ENCODE peak calls at places on chromosomes 12 and 14, in six cellular contexts. One of them, this sample, is unnamed.

GRCh38 chr12:106655577-106655976 is 72.8 kb downstream of the RFX4 start:
- DNase-seq in substantia nigra: no peak
- DNase-seq in endodermal cell: no peak
- DNase-seq in CD8-positive, alpha-beta T cell: no peak
- DNase-seq in tibial artery: no peak
- DNase-seq in PC-3: no peak
- DNase-seq in this sample: no peak

GRCh38 chr14:97634786-97635185 is 837.6 kb downstream of the VRK1 start:
- DNase-seq in substantia nigra: no peak
- DNase-seq in endodermal cell: no peak
- DNase-seq in CD8-positive, alpha-beta T cell: no peak
- DNase-seq in tibial artery: no peak
- DNase-seq in PC-3: peak
- DNase-seq in this sample: no peak

GRCh38 chr12:127809236-127809635 is 457.7 kb upstream of the TMEM132C start:
- DNase-seq in substantia nigra: no peak
- DNase-seq in endodermal cell: no peak
- DNase-seq in CD8-positive, alpha-beta T cell: no peak
- DNase-seq in tibial artery: no peak
- DNase-seq in PC-3: peak
- DNase-seq in this sample: no peak

GRCh38 chr12:132560831-132561783 is 49.3 kb downstream of the LRCOL1 start:
- DNase-seq in substantia nigra: no peak
- DNase-seq in endodermal cell: peak
- DNase-seq in CD8-positive, alpha-beta T cell: peak
- DNase-seq in tibial artery: no peak
- DNase-seq in PC-3: peak
- DNase-seq in this sample: no peak

GRCh38 chr14:92625213-92625612 is 111.6 kb downstream of the RIN3 start:
- DNase-seq in substantia nigra: no peak
- DNase-seq in endodermal cell: no peak
- DNase-seq in CD8-positive, alpha-beta T cell: no peak
- DNase-seq in tibial artery: no peak
- DNase-seq in PC-3: peak
- DNase-seq in this sample: no peak

GRCh38 chr14:52068741-52069616 is at the start of gene NID2:
- DNase-seq in substantia nigra: no peak
- DNase-seq in endodermal cell: peak
- DNase-seq in CD8-positive, alpha-beta T cell: peak
- DNase-seq in tibial artery: peak
- DNase-seq in PC-3: peak
- DNase-seq in this sample: no peak

GRCh38 chr12:96190403-96191170 is 3.6 kb upstream of the ELK3 start:
- DNase-seq in substantia nigra: no peak
- DNase-seq in endodermal cell: no peak
- DNase-seq in CD8-positive, alpha-beta T cell: no peak
- DNase-seq in tibial artery: no peak
- DNase-seq in PC-3: peak
- DNase-seq in this sample: no peak

GRCh38 chr14:74014299-74014698 is 4.8 kb downstream of the ENTPD5 start:
- DNase-seq in substantia nigra: no peak
- DNase-seq in endodermal cell: no peak
- DNase-seq in CD8-positive, alpha-beta T cell: no peak
- DNase-seq in tibial artery: no peak
- DNase-seq in PC-3: no peak
- DNase-seq in this sample: no peak

GRCh38 chr12:90514325-90514724 is 440.7 kb downstream of the CCER1 start:
- DNase-seq in substantia nigra: no peak
- DNase-seq in endodermal cell: no peak
- DNase-seq in CD8-positive, alpha-beta T cell: no peak
- DNase-seq in tibial artery: no peak
- DNase-seq in PC-3: no peak
- DNase-seq in this sample: no peak

GRCh38 chr12:27870939-27871338 is 90.9 kb upstream of the MANSC4 start:
- DNase-seq in substantia nigra: no peak
- DNase-seq in endodermal cell: no peak
- DNase-seq in CD8-positive, alpha-beta T cell: no peak
- DNase-seq in tibial artery: no peak
- DNase-seq in PC-3: no peak
- DNase-seq in this sample: no peak

GRCh38 chr12:121905746-121906145 is 12.6 kb upstream of the CFAP251 start:
- DNase-seq in substantia nigra: no peak
- DNase-seq in endodermal cell: no peak
- DNase-seq in CD8-positive, alpha-beta T cell: no peak
- DNase-seq in tibial artery: no peak
- DNase-seq in PC-3: no peak
- DNase-seq in this sample: no peak

GRCh38 chr14:101579372-101580080 is 18.2 kb downstream of the DIO3 start:
- DNase-seq in substantia nigra: no peak
- DNase-seq in endodermal cell: no peak
- DNase-seq in CD8-positive, alpha-beta T cell: no peak
- DNase-seq in tibial artery: no peak
- DNase-seq in PC-3: no peak
- DNase-seq in this sample: no peak

GRCh38 chr12:57745485-57745881 is 644 bp downstream of the TSPAN31 start:
- DNase-seq in substantia nigra: no peak
- DNase-seq in endodermal cell: peak
- DNase-seq in CD8-positive, alpha-beta T cell: no peak
- DNase-seq in tibial artery: no peak
- DNase-seq in PC-3: no peak
- DNase-seq in this sample: no peak

GRCh38 chr12:101877816-101878811 is 734 bp downstream of the DRAM1 start:
- DNase-seq in substantia nigra: no peak
- DNase-seq in endodermal cell: peak
- DNase-seq in CD8-positive, alpha-beta T cell: no peak
- DNase-seq in tibial artery: peak
- DNase-seq in PC-3: peak
- DNase-seq in this sample: no peak

GRCh38 chr14:65251213-65251612 is 148.9 kb upstream of the MAX start:
- DNase-seq in substantia nigra: no peak
- DNase-seq in endodermal cell: no peak
- DNase-seq in CD8-positive, alpha-beta T cell: no peak
- DNase-seq in tibial artery: no peak
- DNase-seq in PC-3: peak
- DNase-seq in this sample: no peak

GRCh38 chr14:66495214-66496098 is 9.3 kb downstream of the CCDC196 start:
- DNase-seq in substantia nigra: no peak
- DNase-seq in endodermal cell: peak
- DNase-seq in CD8-positive, alpha-beta T cell: peak
- DNase-seq in tibial artery: no peak
- DNase-seq in PC-3: peak
- DNase-seq in this sample: no peak

GRCh38 chr14:37247777-37248461 is 50.2 kb downstream of the MIPOL1 start:
- DNase-seq in substantia nigra: no peak
- DNase-seq in endodermal cell: no peak
- DNase-seq in CD8-positive, alpha-beta T cell: no peak
- DNase-seq in tibial artery: no peak
- DNase-seq in PC-3: no peak
- DNase-seq in this sample: no peak

GRCh38 chr14:49924852-49925251 is 32.0 kb downstream of the ARF6 start:
- DNase-seq in substantia nigra: no peak
- DNase-seq in endodermal cell: no peak
- DNase-seq in CD8-positive, alpha-beta T cell: no peak
- DNase-seq in tibial artery: no peak
- DNase-seq in PC-3: no peak
- DNase-seq in this sample: no peak

GRCh38 chr12:122860052-122860853 is 25.0 kb downstream of the HIP1R start:
- DNase-seq in substantia nigra: peak
- DNase-seq in endodermal cell: peak
- DNase-seq in CD8-positive, alpha-beta T cell: peak
- DNase-seq in tibial artery: peak
- DNase-seq in PC-3: peak
- DNase-seq in this sample: peak

GRCh38 chr14:67710209-67710608 is 8.5 kb downstream of the RDH12 start:
- DNase-seq in substantia nigra: no peak
- DNase-seq in endodermal cell: no peak
- DNase-seq in CD8-positive, alpha-beta T cell: no peak
- DNase-seq in tibial artery: no peak
- DNase-seq in PC-3: peak
- DNase-seq in this sample: no peak

GRCh38 chr14:96914729-96915128 is 117.5 kb downstream of the VRK1 start:
- DNase-seq in substantia nigra: no peak
- DNase-seq in endodermal cell: no peak
- DNase-seq in CD8-positive, alpha-beta T cell: no peak
- DNase-seq in tibial artery: no peak
- DNase-seq in PC-3: no peak
- DNase-seq in this sample: no peak

GRCh38 chr12:78835493-78835892 is 29.1 kb upstream of the SYT1 start:
- DNase-seq in substantia nigra: no peak
- DNase-seq in endodermal cell: peak
- DNase-seq in CD8-positive, alpha-beta T cell: no peak
- DNase-seq in tibial artery: no peak
- DNase-seq in PC-3: no peak
- DNase-seq in this sample: no peak

GRCh38 chr12:73863541-73863940 is 674.1 kb upstream of the ATXN7L3B start:
- DNase-seq in substantia nigra: no peak
- DNase-seq in endodermal cell: no peak
- DNase-seq in CD8-positive, alpha-beta T cell: no peak
- DNase-seq in tibial artery: no peak
- DNase-seq in PC-3: peak
- DNase-seq in this sample: no peak

GRCh38 chr12:127054531-127054930 is 1212.4 kb upstream of the TMEM132C start:
- DNase-seq in substantia nigra: no peak
- DNase-seq in endodermal cell: no peak
- DNase-seq in CD8-positive, alpha-beta T cell: no peak
- DNase-seq in tibial artery: no peak
- DNase-seq in PC-3: peak
- DNase-seq in this sample: no peak

GRCh38 chr14:58718226-58718625 is 80.5 kb downstream of the DACT1 start:
- DNase-seq in substantia nigra: no peak
- DNase-seq in endodermal cell: no peak
- DNase-seq in CD8-positive, alpha-beta T cell: no peak
- DNase-seq in tibial artery: no peak
- DNase-seq in PC-3: no peak
- DNase-seq in this sample: no peak

DNA sequence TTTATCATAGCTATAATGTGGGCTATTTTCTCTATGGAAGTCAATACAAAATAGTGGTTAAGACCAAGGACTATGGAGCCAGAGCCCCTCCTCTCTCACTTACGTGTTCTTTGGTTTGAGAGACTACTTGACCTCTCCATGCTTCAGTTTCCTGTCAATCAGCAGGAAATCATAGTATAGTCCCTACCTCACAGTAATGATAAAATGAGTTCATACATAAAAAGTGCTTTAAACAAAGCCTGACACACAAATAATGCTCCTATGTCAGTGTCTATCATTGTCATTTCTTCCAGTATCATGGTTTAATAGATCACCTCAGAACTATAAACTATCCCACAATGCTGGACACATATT is 90.4 kb downstream of the MED13L start:
- DNase-seq in substantia nigra: no peak
- DNase-seq in endodermal cell: no peak
- DNase-seq in CD8-positive, alpha-beta T cell: no peak
- DNase-seq in tibial artery: no peak
- DNase-seq in PC-3: no peak
- DNase-seq in this sample: no peak
- H3K27ac ChIP-seq in substantia nigra: no peak
- H3K27ac ChIP-seq in endodermal cell: peak
- H3K27ac ChIP-seq in CD8-positive, alpha-beta T cell: no peak
- H3K27ac ChIP-seq in tibial artery: no peak
- H3K27ac ChIP-seq in PC-3: no peak
- H3K27ac ChIP-seq in this sample: no peak

GRCh38 chr14:69726761-69727511 is 40.0 kb upstream of the SRSF5 start:
- DNase-seq in substantia nigra: peak
- DNase-seq in endodermal cell: peak
- DNase-seq in CD8-positive, alpha-beta T cell: peak
- DNase-seq in tibial artery: peak
- DNase-seq in PC-3: peak
- DNase-seq in this sample: peak
- H3K27ac ChIP-seq in substantia nigra: no peak
- H3K27ac ChIP-seq in endodermal cell: no peak
- H3K27ac ChIP-seq in CD8-positive, alpha-beta T cell: no peak
- H3K27ac ChIP-seq in tibial artery: peak
- H3K27ac ChIP-seq in PC-3: no peak
- H3K27ac ChIP-seq in this sample: no peak

DNA sequence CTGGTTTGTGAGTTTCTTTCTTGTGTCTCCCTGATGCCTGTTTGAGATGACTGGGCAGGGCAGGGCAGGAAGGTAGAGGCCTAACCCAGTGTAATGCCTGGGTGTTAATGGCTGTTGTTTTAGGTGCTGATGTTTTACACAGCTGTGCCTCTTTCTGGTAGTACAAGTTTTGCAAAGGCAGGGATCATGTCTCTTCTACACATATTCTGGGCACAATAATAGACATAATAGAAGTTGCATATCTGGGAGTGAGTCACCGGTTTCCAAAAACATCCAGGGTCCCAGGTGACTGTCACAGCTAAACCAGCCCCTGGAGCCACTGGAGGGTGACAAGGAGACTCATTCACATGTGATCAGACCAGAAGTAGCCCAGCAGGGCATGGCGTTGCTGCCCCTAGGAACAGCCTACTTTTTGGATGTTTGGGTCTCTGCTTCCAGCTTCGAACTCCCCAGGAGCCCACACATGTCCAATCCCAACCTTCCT is 18.1 kb downstream of the TPCN1 start:
- DNase-seq in substantia nigra: no peak
- DNase-seq in endodermal cell: peak
- DNase-seq in CD8-positive, alpha-beta T cell: no peak
- DNase-seq in tibial artery: peak
- DNase-seq in PC-3: peak
- DNase-seq in this sample: no peak
- H3K27ac ChIP-seq in substantia nigra: peak
- H3K27ac ChIP-seq in endodermal cell: no peak
- H3K27ac ChIP-seq in CD8-positive, alpha-beta T cell: no peak
- H3K27ac ChIP-seq in tibial artery: peak
- H3K27ac ChIP-seq in PC-3: peak
- H3K27ac ChIP-seq in this sample: no peak

DNA sequence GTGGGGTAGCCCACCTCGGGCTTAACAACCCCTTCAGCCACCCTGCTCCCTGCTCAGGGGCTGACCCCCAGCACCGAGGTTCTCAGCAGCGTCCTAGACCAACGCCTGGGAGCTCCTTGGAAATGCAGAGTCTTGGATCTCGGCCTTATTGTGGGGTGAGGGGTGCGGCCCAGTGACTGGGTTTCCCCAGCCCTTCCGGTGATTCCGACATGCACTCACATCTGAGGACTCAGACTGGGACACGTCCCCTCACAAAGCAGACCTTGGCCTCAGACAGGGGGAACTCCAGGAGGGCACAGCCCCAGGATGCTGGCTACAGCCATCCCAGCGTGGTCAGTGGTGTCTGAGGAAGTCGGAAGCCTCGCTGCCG is 117.7 kb downstream of the RFLNA start:
- DNase-seq in substantia nigra: no peak
- DNase-seq in endodermal cell: no peak
- DNase-seq in CD8-positive, alpha-beta T cell: no peak
- DNase-seq in tibial artery: no peak
- DNase-seq in PC-3: no peak
- DNase-seq in this sample: no peak
- H3K27ac ChIP-seq in substantia nigra: peak
- H3K27ac ChIP-seq in endodermal cell: no peak
- H3K27ac ChIP-seq in CD8-positive, alpha-beta T cell: no peak
- H3K27ac ChIP-seq in tibial artery: peak
- H3K27ac ChIP-seq in PC-3: no peak
- H3K27ac ChIP-seq in this sample: peak

This sample was measured in caudate nucleus.